ENCODE peak calls at places on chromosomes 11 and 22, in nine cellular contexts. O is T47D; T is amygdala; Z is fibroblast of villous mesenchyme; M is non-pigmented ciliary epithelial cell; G is spleen; E is stimulated activated CD4-positive, alpha-beta T cell treated with anti-CD3 and anti-CD28 coated beads, Interleukin-1b, Interleukin-23, amount 100 ng/mL, for 24 hours; W is HTR-8/SVneo; D is right atrium auricular region. H is an unnamed sample.

GRCh38 chr11:126963603-126964353 is 36.8 kb downstream of the KIRREL3 start:
- DNase-seq in O (no peak), T (no peak), Z (no peak), M (no peak), G (no peak), E (no peak), W (no peak), D (no peak), H (no peak)

GRCh38 chr11:111526501-111526900 is 11.9 kb downstream of the HOATZ start:
- DNase-seq in O (no peak), T (no peak), Z (peak), M (peak), G (no peak), E (no peak), W (peak), D (no peak), H (peak)

GRCh38 chr11:6855971-6856542 is 6.8 kb upstream of the OR10A2 start:
- DNase-seq in O (no peak), T (no peak), Z (peak), M (peak), G (no peak), E (no peak), W (no peak), D (no peak), H (no peak)

GRCh38 chr11:125210112-125210511 is 45.6 kb downstream of the PKNOX2 start:
- DNase-seq in O (no peak), T (no peak), Z (no peak), M (no peak), G (no peak), E (no peak), W (no peak), D (no peak), H (no peak)

GRCh38 chr11:2579315-2580060 is 120.3 kb downstream of the KCNQ1OT1 start:
- DNase-seq in O (no peak), T (no peak), Z (no peak), M (no peak), G (peak), E (no peak), W (no peak), D (no peak), H (no peak)

GRCh38 chr22:44814266-44815098 is 62.1 kb downstream of the ARHGAP8 start:
- DNase-seq in O (no peak), T (no peak), Z (no peak), M (no peak), G (peak), E (no peak), W (no peak), D (no peak), H (no peak)

GRCh38 chr11:23789938-23790371 is 706.9 kb upstream of the LUZP2 start:
- DNase-seq in O (no peak), T (no peak), Z (peak), M (no peak), G (no peak), E (no peak), W (peak), D (no peak), H (peak)

GRCh38 chr11:123742778-123743177 is 1.3 kb upstream of the ZNF202 start:
- DNase-seq in O (no peak), T (no peak), Z (no peak), M (no peak), G (no peak), E (no peak), W (no peak), D (no peak), H (no peak)

GRCh38 chr22:24694971-24695928 is 79.3 kb downstream of the PIWIL3 start:
- DNase-seq in O (no peak), T (no peak), Z (no peak), M (no peak), G (no peak), E (no peak), W (no peak), D (no peak), H (no peak)

GRCh38 chr22:19832476-19833108 is 22.1 kb downstream of the GNB1L start:
- DNase-seq in O (no peak), T (no peak), Z (no peak), M (no peak), G (no peak), E (no peak), W (no peak), D (peak), H (no peak)

GRCh38 chr11:17544181-17544622 is at the start of gene USH1C:
- DNase-seq in O (peak), T (no peak), Z (no peak), M (no peak), G (peak), E (peak), W (no peak), D (no peak), H (no peak)

GRCh38 chr11:22624742-22625447 is 728 bp downstream of the FANCF start:
- DNase-seq in O (peak), T (peak), Z (peak), M (no peak), G (no peak), E (peak), W (peak), D (peak), H (peak)

GRCh38 chr11:69201764-69202370 is 46.1 kb downstream of the SMIM38 start:
- DNase-seq in O (no peak), T (no peak), Z (no peak), M (no peak), G (no peak), E (no peak), W (no peak), D (no peak), H (no peak)

GRCh38 chr11:14454861-14455632 is 44.6 kb downstream of the COPB1 start:
- DNase-seq in O (no peak), T (peak), Z (peak), M (no peak), G (no peak), E (no peak), W (peak), D (no peak), H (peak)

GRCh38 chr11:67646535-67647336 is 3.8 kb downstream of the ACY3 start:
- DNase-seq in O (no peak), T (no peak), Z (no peak), M (no peak), G (peak), E (no peak), W (no peak), D (no peak), H (no peak)

GRCh38 chr11:59898652-59899051 is 20.1 kb downstream of the OOSP3 start:
- DNase-seq in O (no peak), T (no peak), Z (no peak), M (no peak), G (no peak), E (no peak), W (no peak), D (no peak), H (no peak)

GRCh38 chr11:68216171-68216938 is 3.3 kb upstream of the KMT5B start:
- DNase-seq in O (peak), T (no peak), Z (no peak), M (no peak), G (no peak), E (no peak), W (no peak), D (no peak), H (no peak)

GRCh38 chr11:115941481-115941993 is 437.3 kb upstream of the CADM1 start:
- DNase-seq in O (no peak), T (peak), Z (peak), M (peak), G (no peak), E (no peak), W (peak), D (peak), H (peak)

GRCh38 chr11:130399196-130399595 is 29.2 kb downstream of the ADAMTS8 start:
- DNase-seq in O (no peak), T (no peak), Z (no peak), M (no peak), G (no peak), E (no peak), W (no peak), D (no peak), H (no peak)

GRCh38 chr11:117295438-117296137 is 4.4 kb downstream of the BACE1-AS start:
- DNase-seq in O (no peak), T (peak), Z (no peak), M (no peak), G (no peak), E (no peak), W (no peak), D (no peak), H (no peak)

GRCh38 chr11:69479591-69480271 is 1.7 kb upstream of the LINC01488 start:
- DNase-seq in O (no peak), T (no peak), Z (no peak), M (no peak), G (peak), E (no peak), W (no peak), D (no peak), H (no peak)

GRCh38 chr11:102780491-102780918 is at the start of gene MMP10:
- DNase-seq in O (peak), T (no peak), Z (peak), M (no peak), G (no peak), E (no peak), W (peak), D (no peak), H (peak)

GRCh38 chr22:41021039-41021654 is 70.0 kb downstream of the RBX1 start:
- DNase-seq in O (no peak), T (no peak), Z (no peak), M (no peak), G (peak), E (no peak), W (no peak), D (no peak), H (no peak)

GRCh38 chr11:127074151-127074761 is 73.7 kb upstream of the KIRREL3 start:
- DNase-seq in O (no peak), T (peak), Z (peak), M (no peak), G (no peak), E (no peak), W (peak), D (no peak), H (peak)

GRCh38 chr22:44646668-44647067 is 55.3 kb upstream of the PRR5 start:
- DNase-seq in O (no peak), T (no peak), Z (no peak), M (no peak), G (no peak), E (no peak), W (no peak), D (no peak), H (no peak)

GRCh38 chr11:119337581-119338317 is 2.9 kb downstream of the C1QTNF5 start:
- DNase-seq in O (no peak), T (no peak), Z (peak), M (no peak), G (peak), E (no peak), W (peak), D (no peak), H (peak)

GRCh38 chr11:13772223-13773046 is 104.0 kb downstream of the FAR1 start:
- DNase-seq in O (no peak), T (no peak), Z (peak), M (peak), G (no peak), E (no peak), W (peak), D (no peak), H (peak)

GRCh38 chr11:66459138-66459778 is 7.4 kb upstream of the PELI3 start:
- DNase-seq in O (no peak), T (no peak), Z (peak), M (no peak), G (no peak), E (no peak), W (no peak), D (no peak), H (no peak)

GRCh38 chr11:20203836-20204235 is 43.6 kb upstream of the DBX1 start:
- DNase-seq in O (no peak), T (no peak), Z (no peak), M (no peak), G (no peak), E (no peak), W (no peak), D (no peak), H (no peak)

GRCh38 chr11:10604340-10604748 is 35.9 kb upstream of the LYVE1 start:
- DNase-seq in O (no peak), T (no peak), Z (peak), M (no peak), G (no peak), E (no peak), W (no peak), D (no peak), H (peak)

GRCh38 chr11:76664578-76665061 is 5.9 kb downstream of the LRRC32 start:
- DNase-seq in O (no peak), T (no peak), Z (no peak), M (no peak), G (peak), E (no peak), W (no peak), D (no peak), H (no peak)

GRCh38 chr11:27158763-27159679 is 118.4 kb downstream of the BBOX1 start:
- DNase-seq in O (peak), T (peak), Z (peak), M (peak), G (no peak), E (no peak), W (peak), D (no peak), H (peak)

GRCh38 chr11:12114487-12115033 is 4.2 kb downstream of the MICAL2 start:
- DNase-seq in O (no peak), T (no peak), Z (peak), M (no peak), G (no peak), E (no peak), W (no peak), D (no peak), H (no peak)

GRCh38 chr22:22554324-22555284 is 4.5 kb downstream of the PRAME start:
- DNase-seq in O (no peak), T (no peak), Z (peak), M (no peak), G (no peak), E (no peak), W (no peak), D (no peak), H (peak)

GRCh38 chr11:95584180-95584579 is 205.4 kb downstream of the FAM76B start:
- DNase-seq in O (no peak), T (no peak), Z (peak), M (no peak), G (no peak), E (no peak), W (no peak), D (no peak), H (peak)

H was measured in cardiac muscle cell.